ENCODE peak calls at places on chromosomes 7 and 10, in five cellular contexts. Y, I, C, J and Z are unnamed samples.

GRCh38 chr7:12987238-12987637 is 299.8 kb downstream of the ARL4A start:
- DNase-seq in Y (no peak), I (no peak), C (no peak), J (no peak), Z (no peak)

GRCh38 chr7:155097338-155097737 is 27.2 kb downstream of the HTR5A start:
- DNase-seq in Y (no peak), I (no peak), C (no peak), J (no peak), Z (no peak)

GRCh38 chr7:150341263-150342118 is at the start of gene RARRES2:
- DNase-seq in Y (no peak), I (no peak), C (peak), J (no peak), Z (no peak)

GRCh38 chr10:71608863-71609768 is 110.5 kb downstream of the C10orf105 start:
- DNase-seq in Y (no peak), I (peak), C (peak), J (peak), Z (peak)

GRCh38 chr7:151990567-151990966 is 34.3 kb downstream of the GALNTL5 start:
- DNase-seq in Y (no peak), I (peak), C (no peak), J (no peak), Z (no peak)

GRCh38 chr10:65571011-65571570 is 1354.7 kb upstream of the LRRTM3 start:
- DNase-seq in Y (no peak), I (peak), C (no peak), J (peak), Z (no peak)

GRCh38 chr7:117857718-117858117 is 15.5 kb downstream of the CTTNBP2 start:
- DNase-seq in Y (no peak), I (no peak), C (no peak), J (no peak), Z (no peak)

GRCh38 chr10:110664483-110665420 is 20.6 kb downstream of the RBM20 start:
- DNase-seq in Y (peak), I (peak), C (no peak), J (peak), Z (no peak)

GRCh38 chr7:143487566-143487965 is 9.9 kb downstream of the TAS2R41 start:
- DNase-seq in Y (no peak), I (peak), C (no peak), J (no peak), Z (no peak)

GRCh38 chr10:48309711-48310226 is 3.3 kb downstream of the MAPK8 start:
- DNase-seq in Y (no peak), I (peak), C (no peak), J (peak), Z (no peak)

GRCh38 chr7:152618427-152618826 is 57.5 kb downstream of the XRCC2 start:
- DNase-seq in Y (no peak), I (no peak), C (no peak), J (no peak), Z (no peak)

GRCh38 chr10:127119901-127120300 is 76.5 kb downstream of the INSYN2A start:
- DNase-seq in Y (no peak), I (no peak), C (no peak), J (no peak), Z (no peak)

GRCh38 chr10:112832361-112832878 is 117.6 kb upstream of the TCF7L2 start:
- DNase-seq in Y (no peak), I (peak), C (no peak), J (peak), Z (no peak)